ENCODE peak calls at places on chromosome 12, in four cellular contexts. C is BJ, U is heart right ventricle, Z is right atrium auricular region. I is an unnamed sample. For H3K27me3, the result is how much of the 10 kb centered on the place peaks cover.

GRCh38 chr12:130452546-130452945 is 114.9 kb downstream of the PIWIL1 start:
- DNase-seq in C (no peak), U (no peak), Z (no peak), I (no peak)

GRCh38 chr12:107179883-107180282 is 86.5 kb upstream of the CRY1 start:
- DNase-seq in C (no peak), U (no peak), Z (no peak), I (no peak)

GRCh38 chr12:104201238-104202001 is 14.2 kb upstream of the TXNRD1 start:
- DNase-seq in U (peak), Z (no peak), C (no peak), I (no peak)

GRCh38 chr12:52172956-52173355 is 18.9 kb downstream of the KRT80 start:
- DNase-seq in U (no peak), Z (no peak), C (no peak), I (no peak)

GRCh38 chr12:83476006-83476405 is 789.3 kb downstream of the TMTC2 start:
- DNase-seq in C (no peak), Z (no peak), U (no peak), I (no peak)

GRCh38 chr12:80166751-80167150 is 67.4 kb downstream of the OTOGL start:
- DNase-seq in U (no peak), C (no peak), Z (no peak), I (no peak)

GRCh38 chr12:62622177-62622576 is 155.6 kb downstream of the MON2 start:
- DNase-seq in U (no peak), Z (no peak), C (no peak), I (no peak)

GRCh38 chr12:68121143-68121542 is 38.4 kb downstream of the IFNG start:
- DNase-seq in U (no peak), Z (no peak), C (no peak), I (no peak)

GRCh38 chr12:21637985-21638891 is 19.4 kb downstream of the LDHB start:
- DNase-seq in C (no peak), Z (no peak), U (no peak), I (no peak)

GRCh38 chr12:105462841-105463240 is 132.3 kb downstream of the C12orf75 start:
- DNase-seq in C (no peak), U (no peak), Z (no peak), I (no peak)

GRCh38 chr12:65891987-65892481 is 67.8 kb downstream of the HMGA2 start:
- DNase-seq in C (peak), Z (peak), U (peak), I (peak)

GRCh38 chr12:100656141-100656540 is 82.7 kb downstream of the GAS2L3 start:
- DNase-seq in Z (no peak), U (no peak), C (no peak), I (no peak)

GRCh38 chr12:43425361-43425760 is 126.6 kb downstream of the ADAMTS20 start:
- DNase-seq in Z (no peak), U (no peak), C (no peak), I (no peak)

GRCh38 chr12:120639771-120640721 is at the start of gene CABP1:
- DNase-seq in C (no peak), Z (no peak), U (no peak), I (no peak)

GRCh38 chr12:54019111-54019811 is 9.0 kb upstream of the HOXC6 start:
- DNase-seq in C (no peak), U (no peak), Z (no peak), I (no peak)

GRCh38 chr12:4106617-4107016 is 166.9 kb upstream of the CCND2 start:
- DNase-seq in C (no peak), U (no peak), Z (peak), I (no peak)

GRCh38 chr12:92365333-92365732 is 219.7 kb upstream of the BTG1 start:
- DNase-seq in C (no peak), U (no peak), Z (no peak), I (no peak)

GRCh38 chr12:92369061-92369460 is 223.4 kb upstream of the BTG1 start:
- DNase-seq in Z (no peak), U (no peak), C (no peak), I (no peak)

GRCh38 chr12:92362785-92363184 is 217.1 kb upstream of the BTG1 start:
- DNase-seq in C (no peak), U (no peak), Z (no peak), I (no peak)

GRCh38 chr12:92363295-92364146 is 217.9 kb upstream of the BTG1 start:
- DNase-seq in U (peak), C (peak), Z (peak), I (no peak)

GRCh38 chr12:92365836-92366235 is 220.2 kb upstream of the BTG1 start:
- DNase-seq in Z (no peak), U (no peak), C (no peak), I (no peak)
- H3K27me3 ChIP-seq in Z (under half), U (under half), C (under half), I (under half)

DNA sequence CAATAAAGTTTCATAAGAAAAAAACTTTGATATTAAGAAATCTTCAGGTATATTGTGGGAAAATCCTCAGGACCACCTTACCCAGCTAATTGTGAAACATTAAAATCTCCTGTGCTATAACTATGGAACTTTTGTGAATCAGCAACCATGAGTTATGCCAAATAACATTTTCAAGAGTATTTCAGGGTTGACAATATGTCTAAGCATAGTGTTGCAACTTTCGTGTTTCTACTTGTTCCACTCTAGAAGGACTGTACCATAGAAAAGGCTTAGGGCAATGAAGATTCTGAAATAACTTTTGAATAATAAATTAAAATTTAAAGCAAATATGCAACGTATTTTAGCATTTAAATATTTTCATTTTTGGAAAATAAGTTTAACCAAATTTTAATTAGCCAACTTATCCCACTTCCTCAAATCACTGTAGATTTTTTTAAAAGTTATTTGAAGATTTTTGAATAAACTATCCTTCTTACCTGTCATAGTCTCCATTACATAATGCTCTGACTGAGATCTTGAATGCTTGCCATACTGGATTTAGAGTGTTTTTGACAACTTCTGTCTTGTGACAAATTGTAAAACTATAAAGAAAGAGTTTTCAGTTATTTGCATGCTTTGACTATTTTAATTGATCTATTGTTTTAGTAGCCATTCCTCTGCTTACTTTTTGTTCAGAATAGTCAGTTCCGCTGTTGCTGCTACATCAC is 143.6 kb downstream of the CPNE8 start:
- DNase-seq in U (no peak), C (no peak), Z (no peak), I (no peak)
- TF ChIP-seq CTCF in U (no peak), C (no peak), Z (no peak), I (no peak)

DNA sequence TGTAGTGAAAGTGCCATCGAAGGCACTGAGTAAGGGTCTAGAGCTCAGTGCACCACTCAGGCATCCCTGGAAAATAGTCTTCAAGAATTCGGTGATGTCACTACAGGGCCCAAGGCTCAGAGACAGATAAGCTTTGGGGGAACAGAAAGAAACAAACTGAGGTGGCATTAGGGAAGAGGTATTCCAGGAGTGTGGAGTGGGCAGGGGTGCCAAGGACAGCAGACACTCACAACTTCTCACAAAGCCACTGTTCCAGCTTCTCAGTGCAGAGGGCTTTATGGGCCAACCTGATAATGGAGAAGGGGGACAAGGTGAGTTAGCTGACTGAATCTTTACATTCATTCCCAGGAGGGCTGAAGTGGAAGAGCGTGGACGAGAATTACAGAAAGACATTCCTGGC is 2.1 kb downstream of the LALBA start:
- DNase-seq in Z (no peak), U (no peak), C (no peak), I (no peak)
- H3K27me3 ChIP-seq in Z (under half), U (under half), C (under half), I (under half)

DNA sequence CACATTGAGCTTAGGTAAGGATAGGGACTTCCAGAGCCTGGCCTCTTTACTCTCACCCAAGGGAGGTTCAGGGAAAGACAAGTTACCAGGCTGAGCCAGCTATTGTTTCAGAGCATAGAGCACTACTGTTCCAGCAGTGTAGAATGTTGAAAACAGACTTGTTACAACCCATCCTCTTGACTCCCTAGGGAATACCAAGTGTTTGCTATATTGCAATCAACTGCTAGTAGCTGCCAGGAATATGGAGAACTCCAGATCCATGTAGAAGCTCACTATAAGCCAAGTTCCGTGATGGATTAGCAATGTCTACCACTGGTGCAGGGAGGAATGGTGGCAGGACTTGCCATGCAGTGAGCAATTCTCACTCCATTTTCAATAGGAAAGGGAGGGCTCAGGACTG is 199.8 kb upstream of the RBM19 start:
- DNase-seq in Z (no peak), U (no peak), C (no peak), I (no peak)
- TF ChIP-seq CTCF in Z (no peak), U (no peak), C (no peak), I (no peak)

I was measured in tibial artery.